ENCODE peak calls at places on chromosomes 5 and 9, in four cellular contexts. M, H, E and W are unnamed samples.
A peak's percentile ranks its signal among the peaks of the same experiment; 100 is the strongest.

GRCh38 chr5:172768098-172768572 is 2.9 kb downstream of the DUSP1 start:
- DNase-seq in H (no peak), E (no peak), M (no peak), W (no peak)

GRCh38 chr5:87110721-87111120 is 157.0 kb upstream of the RASA1 start:
- DNase-seq in E (no peak), H (no peak), M (no peak), W (no peak)

GRCh38 chr5:38932854-38933408 is 87.1 kb downstream of the OSMR start:
- DNase-seq in M (no peak), E (no peak), H (no peak), W (no peak)

GRCh38 chr9:97840521-97840920 is 12.5 kb upstream of the FOXE1 start:
- DNase-seq in H (no peak), E (no peak), M (no peak), W (no peak)

GRCh38 chr9:127707766-127708165 is 978 bp downstream of the CFAP157 start:
- DNase-seq in H (no peak), E (no peak), M (no peak), W (no peak)

GRCh38 chr9:33418090-33418489 is 15.7 kb upstream of the AQP7 start:
- DNase-seq in M (no peak), H (no peak), E (no peak), W (no peak)

GRCh38 chr9:106929471-106930198 is 66.7 kb downstream of the ZNF462 start:
- DNase-seq in H (no peak), E (peak; percentile 77), M (peak; percentile 66), W (no peak)

GRCh38 chr5:43556857-43557593 is at the start of gene PAIP1:
- DNase-seq in M (peak; percentile 85), H (peak; percentile 86), E (peak; percentile 70), W (peak; percentile 97)

DNA sequence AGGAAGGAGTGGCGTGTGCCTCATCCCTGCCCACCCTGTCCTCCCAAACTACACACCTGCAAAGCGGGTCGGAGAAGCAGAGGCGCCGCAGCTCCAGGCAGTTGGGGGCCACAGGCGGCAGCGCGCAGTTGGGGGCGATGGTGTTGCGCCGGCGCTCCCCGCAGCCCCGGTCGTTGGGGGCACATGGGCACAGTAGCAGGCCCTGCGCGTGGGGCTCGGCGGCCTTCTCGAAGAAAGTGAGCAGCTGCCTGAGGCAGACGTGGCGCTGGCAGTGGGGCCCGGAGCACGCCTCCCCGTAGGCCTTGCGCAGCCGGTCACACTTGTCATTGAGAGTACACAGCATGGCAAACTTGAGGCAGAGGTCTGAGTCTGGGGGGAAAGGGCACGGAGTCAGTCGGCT is 16.8 kb downstream of the GFRA3 start:
- DNase-seq in H (no peak), M (no peak), E (no peak), W (peak; percentile 76)
- H3K27me3 ChIP-seq in H (no peaks in the 10 kb centered on the region), M (peaks cover 3% of the 10 kb centered on the region), E (no peaks in the 10 kb centered on the region), W (no peaks in the 10 kb centered on the region)

GRCh38 chr5:67165524-67166459 is 30.8 kb downstream of the CD180 start:
- DNase-seq in H (peak; percentile 82), E (peak; percentile 92), M (peak; percentile 88), W (peak; percentile 95)

GRCh38 chr5:67164856-67165523 is 31.6 kb downstream of the CD180 start:
- DNase-seq in H (no peak), M (no peak), E (no peak), W (no peak)

GRCh38 chr5:67163863-67164595 is 32.6 kb downstream of the CD180 start:
- DNase-seq in M (no peak), H (no peak), E (no peak), W (no peak)

GRCh38 chr5:67166460-67166871 is 30.1 kb downstream of the CD180 start:
- DNase-seq in H (peak; percentile 72), M (peak; percentile 50), E (peak; percentile 76), W (peak; percentile 76)

GRCh38 chr5:67166886-67167285 is 29.7 kb downstream of the CD180 start:
- DNase-seq in E (no peak), M (no peak), H (no peak), W (no peak)
- H3K4me3 ChIP-seq in E (peak overlapping the region; percentile 33), M (no peak overlapping the region), H (no peak overlapping the region), W (no peak overlapping the region)

GRCh38 chr9:130935660-130936271 is 3.3 kb downstream of the FIBCD1 start:
- DNase-seq in H (no peak), E (no peak), M (no peak), W (peak; percentile 21)
- H3K27me3 ChIP-seq in H (peaks cover 28% of the 10 kb centered on the region), E (peaks cover 8% of the 10 kb centered on the region), M (peaks cover 83% of the 10 kb centered on the region), W (peaks cover 49% of the 10 kb centered on the region)

DNA sequence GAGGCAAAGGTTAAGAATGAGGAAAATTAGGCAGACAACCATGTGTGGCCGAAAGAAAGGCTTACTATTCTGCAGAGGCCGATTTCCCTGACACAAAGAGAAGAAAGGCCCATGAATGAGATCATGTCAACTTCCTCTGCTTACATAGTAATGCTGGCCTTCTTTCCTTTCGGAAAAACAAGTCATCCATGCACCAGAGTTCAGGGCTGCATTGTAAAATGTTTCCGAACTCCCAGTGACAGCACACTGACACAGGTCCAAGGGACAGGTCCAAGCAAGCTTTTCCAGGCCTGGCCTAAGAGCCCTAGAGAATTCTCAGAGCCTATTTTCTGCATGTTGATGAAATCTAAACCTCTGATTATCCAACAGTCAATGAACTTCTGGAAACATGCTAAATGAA is 140.9 kb downstream of the ZNF608 start:
- DNase-seq in M (peak; percentile 75), E (no peak), H (no peak), W (no peak)
- H3K4me3 ChIP-seq in M (no peak overlapping the region), E (no peak overlapping the region), H (no peak overlapping the region), W (no peak overlapping the region)

DNA sequence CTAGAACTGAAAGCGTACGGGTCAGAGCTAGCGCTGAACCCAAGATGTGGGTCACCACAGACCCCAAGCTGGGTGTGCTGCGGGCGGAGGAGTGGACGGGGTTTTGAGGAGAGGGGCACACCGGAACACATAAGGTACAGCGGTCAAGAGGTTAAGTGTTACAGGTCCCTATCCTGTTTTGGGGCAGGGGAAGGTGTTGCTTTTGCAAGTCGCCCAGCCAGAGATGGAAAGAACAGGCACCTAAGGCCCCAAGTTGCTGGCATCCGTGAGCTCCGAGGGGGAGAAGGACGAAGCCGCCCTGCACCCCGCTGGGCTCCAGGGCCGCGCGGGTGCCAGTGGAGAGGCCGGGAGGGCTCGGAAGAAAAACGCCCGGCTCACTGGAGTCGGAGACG is 859 bp downstream of the GNA14 start:
- DNase-seq in M (no peak), H (no peak), E (no peak), W (no peak)
- H3K27me3 ChIP-seq in M (peaks cover 27% of the 10 kb centered on the region), H (no peaks in the 10 kb centered on the region), E (no peaks in the 10 kb centered on the region), W (no peaks in the 10 kb centered on the region)

DNA sequence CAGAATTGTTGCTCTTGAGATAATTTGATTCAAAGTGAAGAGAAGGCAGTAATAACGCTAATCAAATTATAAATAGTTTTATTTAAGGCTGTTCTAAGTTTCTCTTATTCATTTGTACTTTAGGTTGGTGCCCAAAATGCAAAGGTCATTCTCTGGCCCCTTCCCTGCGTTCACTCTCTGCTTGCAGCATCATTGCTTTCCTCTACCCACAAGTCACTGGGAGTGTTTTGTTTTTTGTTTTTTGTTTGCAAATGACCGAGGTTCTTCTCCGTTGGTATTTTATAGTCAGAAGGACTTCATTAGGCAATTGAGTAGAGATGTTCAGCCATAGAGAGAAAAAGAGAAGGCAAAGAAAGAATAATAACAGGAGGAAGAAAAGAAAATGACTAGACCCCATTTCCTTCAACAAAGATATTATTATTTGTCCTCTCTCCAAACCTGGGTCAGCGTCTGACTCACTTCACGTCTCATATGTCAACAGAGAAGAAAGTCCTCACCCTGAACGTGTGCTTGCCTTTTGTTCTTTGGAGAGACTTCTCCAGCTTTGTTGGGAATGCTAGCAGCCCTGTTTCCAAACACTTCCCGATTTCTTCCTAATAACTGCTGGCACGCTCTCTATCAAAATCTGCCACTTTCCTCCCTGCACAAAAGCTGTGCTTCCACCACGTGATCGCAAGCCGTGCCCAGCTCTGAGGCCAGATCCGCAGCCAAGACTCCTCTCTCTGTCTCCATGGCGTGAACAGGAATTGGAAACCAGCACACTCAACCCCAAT is 119.8 kb downstream of the EBF1 start:
- DNase-seq in H (peak; percentile 32), E (peak; percentile 69), M (peak; percentile 54), W (peak; percentile 38)
- H3K4me3 ChIP-seq in H (peak overlapping the region; percentile 5), E (peak overlapping the region; percentile 23), M (peak overlapping the region; percentile 8), W (peak overlapping the region; percentile 7)

GRCh38 chr9:130660326-130660682 is 4.1 kb upstream of the PRDM12 start:
- DNase-seq in E (no peak), H (no peak), M (no peak), W (peak; percentile 28)

GRCh38 chr9:130660683-130661460 is 3.5 kb upstream of the PRDM12 start:
- DNase-seq in E (no peak), H (no peak), M (no peak), W (peak; percentile 69)

GRCh38 chr9:130658893-130659698 is 5.3 kb upstream of the PRDM12 start:
- DNase-seq in M (no peak), H (no peak), E (no peak), W (no peak)

GRCh38 chr9:130661461-130662098 is 2.8 kb upstream of the PRDM12 start:
- DNase-seq in M (no peak), H (no peak), E (no peak), W (no peak)

DNA sequence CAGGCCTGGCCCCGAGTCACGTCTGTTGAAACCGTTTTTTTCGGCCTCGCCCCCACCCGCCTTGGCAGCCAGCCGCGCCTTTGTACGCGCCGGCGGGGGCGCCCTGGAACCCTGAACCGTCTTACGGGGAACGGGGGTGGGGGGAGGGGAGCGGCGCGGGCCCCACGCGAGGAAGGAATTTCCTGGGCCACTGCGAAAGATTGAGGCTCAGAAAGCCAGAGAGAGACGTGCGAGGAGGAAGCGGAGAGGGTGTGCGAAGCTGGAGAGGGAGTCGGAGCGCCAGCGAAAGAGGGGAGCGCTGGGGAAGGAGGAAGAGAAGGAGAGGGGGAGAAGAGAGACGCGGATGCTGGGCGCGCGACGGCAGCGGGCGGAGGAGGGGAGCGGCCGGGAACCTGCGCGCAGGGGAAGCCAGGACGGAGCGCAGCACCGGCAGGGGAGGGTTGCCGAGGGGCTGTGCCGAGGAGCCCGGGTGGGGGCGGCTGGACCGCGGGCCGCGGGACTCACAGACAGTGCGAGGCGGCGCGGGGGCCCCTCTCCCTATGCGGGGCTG is 4.6 kb upstream of the PRDM12 start:
- DNase-seq in M (no peak), E (no peak), H (no peak), W (peak; percentile 58)
- H3K27me3 ChIP-seq in M (peaks cover 100% of the 10 kb centered on the region), E (peaks cover 47% of the 10 kb centered on the region), H (peaks cover 55% of the 10 kb centered on the region), W (peaks cover 100% of the 10 kb centered on the region)

GRCh38 chr9:130972277-130972956 is 33.4 kb upstream of the FIBCD1 start:
- DNase-seq in M (no peak), E (no peak), H (no peak), W (no peak)

GRCh38 chr9:130972957-130973685 is 34.1 kb upstream of the FIBCD1 start:
- DNase-seq in M (no peak), E (no peak), H (no peak), W (peak; percentile 43)

GRCh38 chr9:130970855-130971254 is 31.8 kb upstream of the FIBCD1 start:
- DNase-seq in E (no peak), H (no peak), M (no peak), W (no peak)

GRCh38 chr9:130970052-130970451 is 31.0 kb upstream of the FIBCD1 start:
- DNase-seq in E (no peak), H (no peak), M (no peak), W (no peak)

GRCh38 chr9:130971294-130971849 is 32.3 kb upstream of the FIBCD1 start:
- DNase-seq in H (no peak), E (no peak), M (no peak), W (no peak)
- H3K4me3 ChIP-seq in H (no peak overlapping the region), E (no peak overlapping the region), M (no peak overlapping the region), W (no peak overlapping the region)